ENCODE peak calls at places on chromosomes 12 and 14, in six cellular contexts. R is H1, H is GM12892, J is GM12878, X is K562, F is HepG2. S is an unnamed sample.

GRCh38 chr12:106118-106561 is 39.6 kb downstream of the IQSEC3 start:
- DNase-seq in R (no peak), H (peak), J (peak), X (no peak), F (peak), S (peak)

GRCh38 chr12:95386056-95386455 is 87.9 kb upstream of the METAP2 start:
- DNase-seq in R (no peak), H (no peak), J (no peak), X (no peak), F (no peak), S (no peak)

GRCh38 chr12:48629541-48629940 is 52.5 kb downstream of the KANSL2 start:
- DNase-seq in R (no peak), H (no peak), J (no peak), X (no peak), F (no peak), S (no peak)

GRCh38 chr12:130086248-130086647 is 76.0 kb upstream of the FZD10 start:
- DNase-seq in R (no peak), H (no peak), J (no peak), X (no peak), F (no peak), S (no peak)

GRCh38 chr14:21825845-21826244 is 152.2 kb upstream of the OR4E1 start:
- DNase-seq in R (no peak), H (no peak), J (no peak), X (no peak), F (no peak), S (no peak)

GRCh38 chr14:68111733-68112270 is 292.2 kb downstream of the RAD51B start:
- DNase-seq in R (no peak), H (no peak), J (no peak), X (no peak), F (no peak), S (no peak)

GRCh38 chr12:6110006-6110405 is 14.5 kb downstream of the VWF start:
- DNase-seq in R (no peak), H (no peak), J (no peak), X (no peak), F (no peak), S (no peak)

GRCh38 chr12:16950041-16950677 is 344.2 kb upstream of the LMO3 start:
- DNase-seq in R (no peak), H (no peak), J (no peak), X (no peak), F (no peak), S (no peak)

GRCh38 chr14:59360923-59361794 is 104.0 kb downstream of the GPR135 start:
- DNase-seq in R (no peak), H (no peak), J (no peak), X (peak), F (peak), S (no peak)

GRCh38 chr14:21072102-21072501 is 2.0 kb downstream of the ARHGEF40 start:
- DNase-seq in R (no peak), H (no peak), J (no peak), X (no peak), F (no peak), S (no peak)

GRCh38 chr12:102110782-102111181 is 9.1 kb downstream of the NUP37 start:
- DNase-seq in R (no peak), H (no peak), J (no peak), X (no peak), F (no peak), S (no peak)

GRCh38 chr12:75623631-75624118 is 112.3 kb upstream of the KRR1 start:
- DNase-seq in R (no peak), H (no peak), J (no peak), X (no peak), F (peak), S (no peak)

DNA sequence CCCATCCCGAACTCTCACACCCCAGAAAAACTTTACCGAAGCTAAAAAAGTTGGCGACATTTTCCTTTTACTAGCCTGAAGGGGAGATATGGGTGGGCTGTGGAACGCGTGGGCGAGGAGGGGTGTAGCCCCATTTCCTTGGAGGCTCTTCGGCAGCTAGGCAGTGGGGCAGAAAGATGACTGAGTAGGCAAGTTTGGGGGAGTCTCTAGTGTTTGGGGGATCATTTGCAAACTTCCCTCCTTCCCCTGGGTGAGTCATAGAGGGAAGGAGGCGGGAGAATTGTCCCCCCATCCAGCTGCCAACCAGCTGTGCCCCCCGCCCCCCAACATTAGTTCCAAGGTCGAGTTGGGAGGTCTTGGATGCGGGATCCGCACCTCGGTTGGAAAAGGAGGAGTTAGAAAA is 2.3 kb downstream of the GLI1 start:
- DNase-seq in R (no peak), H (no peak), J (no peak), X (no peak), F (no peak), S (no peak)
- TF ChIP-seq TAF1 in R (peak), H (no peak), J (no peak), X (no peak), F (no peak), S (no peak)

DNA sequence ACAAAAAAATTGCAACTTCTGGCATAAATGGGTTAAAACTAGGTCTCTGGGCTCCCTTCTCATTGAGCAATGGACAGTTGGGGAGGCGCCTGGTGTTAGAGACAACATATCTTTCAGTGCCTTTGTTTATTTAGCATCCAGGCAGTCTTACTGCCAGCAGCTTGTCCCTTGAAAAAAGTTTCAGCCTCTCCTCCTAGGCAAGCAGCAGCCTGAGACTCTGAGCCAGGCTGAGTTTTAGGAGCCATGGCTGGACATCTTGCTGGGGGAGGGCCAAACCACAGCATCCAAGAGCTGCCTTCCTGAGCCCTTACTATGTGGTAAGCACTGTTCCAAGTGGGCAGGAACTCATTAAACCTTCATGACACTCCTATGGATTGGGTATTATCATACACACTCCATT is 10.1 kb upstream of the JDP2 start:
- DNase-seq in R (no peak), H (no peak), J (no peak), X (no peak), F (peak), S (no peak)
- TF ChIP-seq POLR2A in R (no peak), H (no peak), J (no peak), X (no peak), F (no peak), S (no peak)

DNA sequence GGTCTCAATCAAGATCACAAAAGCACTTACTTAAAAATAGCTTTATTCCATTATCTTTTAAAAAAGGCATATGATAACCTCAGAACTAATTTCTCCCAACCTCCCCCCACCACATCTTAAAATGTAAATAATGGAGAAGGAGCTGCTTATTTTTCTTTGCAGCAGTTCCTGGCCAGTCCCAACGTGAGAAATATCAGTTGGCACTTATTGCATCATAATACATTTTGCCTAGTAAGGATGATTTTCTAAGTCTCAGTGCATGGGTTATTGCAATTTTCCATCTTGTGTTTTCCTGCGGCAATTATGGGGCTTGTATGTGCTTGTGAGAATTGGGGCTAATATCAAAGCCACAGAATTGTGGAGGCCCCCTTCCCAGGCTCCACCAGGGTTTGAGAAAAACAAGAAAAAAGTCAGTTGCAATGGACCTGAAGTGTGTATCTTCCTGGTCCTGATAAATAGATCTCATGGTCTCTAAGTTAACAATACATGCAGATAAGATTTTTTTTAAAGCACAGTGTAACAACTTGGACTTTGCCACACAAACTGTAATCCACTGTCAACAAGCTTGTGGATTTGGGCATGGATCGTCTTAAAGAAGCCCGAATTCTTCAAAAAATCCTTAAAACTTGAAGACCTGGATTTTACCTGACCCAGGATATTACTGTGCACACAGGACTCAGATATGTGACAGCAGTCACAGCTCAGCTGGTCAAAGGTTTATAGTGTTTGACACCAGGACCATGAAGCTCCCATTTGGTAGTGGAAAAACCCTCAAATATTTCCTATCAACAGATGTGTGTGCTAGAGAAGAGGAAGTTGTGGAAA is 2.8 kb upstream of the WSB2 start:
- DNase-seq in R (no peak), H (no peak), J (no peak), X (no peak), F (peak), S (no peak)
- TF ChIP-seq TAF1 in R (no peak), H (no peak), J (no peak), X (no peak), F (no peak), S (no peak)

GRCh38 chr12:52876371-52876770 is 27.6 kb upstream of the KRT78 start:
- DNase-seq in R (no peak), H (no peak), J (no peak), X (no peak), F (no peak), S (no peak)
- TF ChIP-seq POLR2A in R (no peak), H (no peak), J (no peak), X (no peak), F (no peak), S (no peak)

GRCh38 chr12:80100566-80100965 is 1.2 kb downstream of the OTOGL start:
- DNase-seq in R (no peak), H (no peak), J (no peak), X (no peak), F (no peak), S (no peak)

GRCh38 chr12:80101126-80101525 is 1.8 kb downstream of the OTOGL start:
- DNase-seq in R (no peak), H (no peak), J (no peak), X (no peak), F (no peak), S (no peak)

DNA sequence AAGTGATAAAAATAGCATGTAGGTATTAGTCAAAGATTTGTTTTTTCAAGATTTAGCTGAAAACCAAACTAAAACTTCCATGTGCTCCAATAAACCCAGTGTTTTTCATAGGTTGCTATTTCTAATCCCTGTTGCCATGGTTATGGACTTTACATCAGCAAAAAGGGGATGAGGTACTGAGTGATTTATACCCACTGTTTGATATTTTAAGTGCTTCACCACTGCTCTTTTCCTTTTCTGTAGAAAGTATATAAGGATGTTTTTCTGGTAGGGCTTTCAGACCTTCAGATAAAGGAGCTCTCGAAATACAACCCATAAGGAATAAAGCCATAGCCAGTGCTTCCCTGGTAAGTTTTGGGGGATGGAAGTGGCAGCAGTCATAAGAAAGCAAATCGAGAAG is at the start of gene OTOGL:
- DNase-seq in R (no peak), H (no peak), J (no peak), X (no peak), F (no peak), S (no peak)
- TF ChIP-seq TAF1 in R (no peak), H (no peak), J (no peak), X (no peak), F (no peak), S (no peak)

GRCh38 chr12:12976366-12976765 is 23.7 kb downstream of the HEBP1 start:
- DNase-seq in R (no peak), H (no peak), J (no peak), X (no peak), F (no peak), S (no peak)

GRCh38 chr12:12975322-12976077 is 23.5 kb upstream of the GPRC5D start:
- DNase-seq in R (no peak), H (no peak), J (no peak), X (peak), F (peak), S (no peak)

GRCh38 chr12:12979731-12980259 is 20.3 kb downstream of the HEBP1 start:
- DNase-seq in R (no peak), H (no peak), J (no peak), X (no peak), F (no peak), S (no peak)

GRCh38 chr12:12977231-12977630 is 22.8 kb downstream of the HEBP1 start:
- DNase-seq in R (no peak), H (no peak), J (no peak), X (no peak), F (no peak), S (no peak)

DNA sequence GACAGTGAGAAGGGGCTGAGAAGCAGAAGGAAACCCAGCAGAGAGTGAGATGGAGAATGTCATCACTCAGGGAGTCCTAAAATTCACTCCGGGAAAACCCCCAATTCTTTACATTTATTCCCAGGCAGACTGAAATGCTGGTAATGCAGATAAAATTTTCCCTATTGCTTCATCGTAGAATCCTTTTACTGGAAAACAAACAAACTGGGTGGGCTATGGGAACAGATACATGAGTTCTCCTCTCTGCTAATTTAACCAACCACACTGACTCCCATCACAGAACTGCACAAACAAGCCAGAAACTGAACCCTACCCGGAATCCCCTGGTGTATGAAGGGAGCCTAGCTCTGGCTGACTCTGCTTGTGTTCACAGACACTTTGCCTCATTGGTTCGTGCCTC is 20.9 kb downstream of the HEBP1 start:
- DNase-seq in R (no peak), H (no peak), J (no peak), X (no peak), F (no peak), S (no peak)
- TF ChIP-seq POLR2A in R (no peak), H (no peak), J (no peak), X (no peak), F (no peak), S (no peak)

GRCh38 chr12:18683603-18684002 is 54.2 kb downstream of the PLCZ1 start:
- DNase-seq in R (no peak), H (no peak), J (no peak), X (peak), F (no peak), S (no peak)
- TF ChIP-seq TAF1 in R (no peak), H (no peak), J (no peak), X (no peak), F (no peak), S (no peak)

DNA sequence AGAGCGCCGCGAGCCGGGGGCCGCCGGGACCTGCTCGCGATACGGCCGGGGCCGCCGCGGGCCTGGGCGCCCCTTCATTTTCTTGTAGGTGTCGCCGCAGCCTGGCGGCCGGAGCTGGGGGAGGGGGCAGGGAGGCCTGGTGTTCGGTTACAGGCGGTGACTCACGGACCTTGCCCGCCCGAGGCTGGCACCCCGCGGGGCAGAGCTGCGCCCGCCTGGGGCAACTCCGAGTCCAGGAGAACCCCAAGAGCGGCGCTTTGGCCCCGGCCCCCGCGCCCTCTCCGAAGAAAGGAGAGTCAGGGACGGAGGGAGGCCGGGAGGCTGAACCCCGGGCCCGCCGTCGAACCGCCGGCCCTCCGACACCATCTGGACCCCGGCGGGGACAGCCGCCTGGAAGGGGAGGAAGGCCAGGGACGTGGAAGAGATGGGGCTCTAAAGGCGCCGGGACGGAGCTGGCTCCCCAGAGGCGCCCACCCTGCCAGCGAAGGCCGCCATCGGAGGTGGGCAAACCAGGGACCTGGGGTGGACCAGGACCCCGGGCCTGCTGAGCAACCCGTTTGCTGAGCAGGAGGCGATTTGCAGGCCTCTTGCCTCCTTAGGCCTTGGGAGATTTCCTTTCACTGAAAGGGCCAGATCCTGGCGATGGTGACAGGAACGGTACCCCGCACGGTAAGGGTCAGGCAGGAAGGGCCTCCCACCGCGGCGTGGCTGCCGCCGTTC is 828 bp upstream of the NUAK1 start:
- DNase-seq in R (peak), H (no peak), J (no peak), X (no peak), F (peak), S (peak)
- TF ChIP-seq POLR2A in R (peak), H (no peak), J (no peak), X (no peak), F (no peak), S (no peak)

S was measured in GM12891.